ENCODE peak calls at places on chromosomes 7 and 10, in seven cellular contexts. G is colonic mucosa, U is H1, H is spleen, V is right lobe of liver, M is psoas muscle, T is ovary. L is an unnamed sample. For H3K9me3, the result is how much of the 10 kb centered on the place peaks cover.

GRCh38 chr10:70381491-70382421 is 669 bp downstream of the LRRC20 start:
- DNase-seq in U (no peak), V (peak), M (peak), G (peak), H (peak), T (peak), L (peak)

GRCh38 chr7:26868841-26869505 is 4.6 kb upstream of the SKAP2 start:
- DNase-seq in G (no peak), H (no peak), T (no peak), V (no peak), U (no peak), M (no peak), L (no peak)

GRCh38 chr7:33191326-33191725 is 62.0 kb downstream of the BBS9 start:
- DNase-seq in G (no peak), M (no peak), V (no peak), U (no peak), T (no peak), H (no peak), L (no peak)

GRCh38 chr7:28999839-29000238 is 41.7 kb upstream of the TRIL start:
- DNase-seq in G (no peak), H (no peak), T (no peak), V (no peak), U (no peak), M (no peak), L (no peak)

GRCh38 chr7:27661776-27662489 is 750 bp downstream of the HIBADH start:
- DNase-seq in U (no peak), G (no peak), V (peak), T (no peak), M (no peak), H (peak), L (peak)

GRCh38 chr7:28408105-28408973 is 4.0 kb upstream of the CREB5 start:
- DNase-seq in M (peak), T (peak), G (no peak), V (peak), U (no peak), H (no peak), L (peak)

GRCh38 chr10:122780391-122780790 is 65.3 kb downstream of the CUZD1 start:
- DNase-seq in M (no peak), G (no peak), T (no peak), H (no peak), U (peak), V (no peak), L (no peak)

GRCh38 chr7:50866343-50867047 is 83.8 kb upstream of the GRB10 start:
- DNase-seq in V (no peak), G (no peak), U (peak), M (no peak), H (no peak), T (no peak), L (no peak)

GRCh38 chr7:141444956-141445355 is 106.3 kb upstream of the AGK start:
- DNase-seq in M (no peak), G (no peak), U (no peak), V (no peak), H (no peak), T (no peak), L (no peak)

GRCh38 chr7:139297795-139298194 is 43.3 kb upstream of the FMC1 start:
- DNase-seq in G (peak), U (no peak), M (no peak), T (no peak), V (no peak), H (no peak), L (no peak)

GRCh38 chr7:37732253-37732652 is 48.7 kb downstream of the GPR141 start:
- DNase-seq in U (peak), T (no peak), M (peak), V (no peak), H (no peak), G (peak), L (peak)

GRCh38 chr10:42930516-42931205 is 146.2 kb upstream of the RET start:
- DNase-seq in T (no peak), G (no peak), U (no peak), H (peak), M (no peak), V (no peak), L (peak)

GRCh38 chr7:1811850-1812692 is 142.0 kb downstream of the ELFN1 start:
- DNase-seq in H (peak), V (no peak), T (peak), M (peak), G (no peak), U (no peak), L (no peak)

GRCh38 chr7:23469150-23469960 is 936 bp downstream of the IGF2BP3 start:
- DNase-seq in M (no peak), G (no peak), T (no peak), V (no peak), U (no peak), H (peak), L (no peak)

GRCh38 chr10:28291881-28292297 is 11.0 kb downstream of the MPP7 start:
- DNase-seq in T (no peak), U (no peak), V (no peak), M (no peak), G (no peak), H (no peak), L (no peak)

GRCh38 chr7:158010956-158011698 is 576.5 kb downstream of the PTPRN2 start:
- DNase-seq in M (no peak), H (no peak), T (no peak), G (no peak), V (no peak), U (no peak), L (no peak)

GRCh38 chr7:132577206-132578049 is 1.2 kb upstream of the PLXNA4 start:
- DNase-seq in G (peak), H (no peak), T (peak), M (peak), U (no peak), V (peak), L (peak)

GRCh38 chr10:60135020-60135419 is 228.7 kb upstream of the CCDC6 start:
- DNase-seq in T (no peak), M (no peak), G (no peak), U (no peak), V (no peak), H (no peak), L (no peak)

GRCh38 chr10:103659674-103660363 is 166.3 kb downstream of the NEURL1 start:
- DNase-seq in T (no peak), M (no peak), H (peak), U (no peak), V (peak), G (peak), L (peak)
- TF ChIP-seq CTCF in T (no peak), M (no peak), H (no peak), U (no peak), V (no peak), G (no peak), L (no peak)

GRCh38 chr10:37684765-37685164 is 172.6 kb downstream of the ZNF248 start:
- DNase-seq in V (no peak), G (no peak), M (no peak), H (peak), U (no peak), T (no peak), L (no peak)
- H3K9me3 ChIP-seq in V (under half), G (under half), M (under half), H (under half), U (half or more), T (under half), L (under half)

DNA sequence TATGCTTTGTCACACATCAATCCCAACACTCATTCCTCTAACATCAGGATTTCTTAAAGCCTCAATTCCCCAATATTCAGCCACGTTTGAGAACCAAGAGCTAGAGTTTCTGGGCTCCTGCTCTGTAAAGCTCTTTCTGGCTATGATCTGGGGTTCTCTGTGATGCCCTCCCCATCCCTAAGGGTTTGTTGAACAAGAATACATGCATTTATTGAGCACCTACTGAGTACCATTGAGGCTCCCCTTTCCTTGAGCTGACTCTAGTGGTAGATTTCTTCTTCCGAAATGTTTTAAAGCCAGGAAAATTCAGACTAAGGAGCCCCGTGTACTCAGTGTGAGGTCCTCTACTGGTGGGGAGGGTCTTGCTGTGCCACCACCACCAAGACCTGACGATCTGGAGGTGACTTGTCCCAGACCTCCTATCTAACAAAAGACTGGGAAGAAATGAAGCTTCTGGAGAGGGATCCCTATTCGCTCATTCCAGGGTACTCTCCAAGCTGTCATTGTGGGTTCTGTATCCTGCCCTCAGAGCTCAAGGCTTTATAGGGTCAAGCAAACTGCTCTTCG is 23.1 kb upstream of the SRGN start:
- DNase-seq in G (no peak), U (no peak), T (no peak), M (no peak), V (no peak), H (no peak), L (no peak)
- TF ChIP-seq CTCF in G (no peak), U (peak), T (no peak), M (no peak), V (no peak), H (no peak), L (no peak)

GRCh38 chr10:52353210-52353609 is 39.1 kb downstream of the DKK1 start:
- DNase-seq in T (no peak), M (no peak), U (no peak), H (no peak), V (no peak), G (no peak), L (no peak)
- H3K9me3 ChIP-seq in T (under half), M (under half), U (under half), H (under half), V (under half), G (under half), L (under half)

DNA sequence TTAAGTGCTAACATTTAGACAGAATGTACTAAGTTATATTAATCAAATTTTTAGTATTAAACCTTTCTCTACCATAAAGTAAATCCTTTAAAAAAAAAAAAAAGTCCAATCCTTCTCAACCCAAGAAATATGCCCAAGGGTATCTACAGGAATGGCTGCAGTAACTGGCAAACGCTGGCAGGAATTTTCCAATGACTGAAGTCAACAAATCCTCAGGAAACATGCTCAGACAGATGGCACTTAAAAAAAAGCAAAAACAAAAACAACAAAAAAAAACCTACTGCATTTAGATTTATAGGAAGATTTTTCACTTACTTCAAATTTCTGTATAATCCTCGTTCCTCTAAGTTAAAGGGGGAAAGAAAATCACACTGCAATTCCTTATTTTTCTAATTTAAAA is 666 bp downstream of the SVIL start:
- DNase-seq in G (no peak), T (no peak), M (no peak), H (no peak), V (no peak), U (no peak), L (no peak)
- TF ChIP-seq CTCF in G (no peak), T (no peak), M (no peak), H (no peak), V (no peak), U (no peak), L (no peak)

GRCh38 chr7:144519900-144520299 is 116.4 kb upstream of the NOBOX start:
- DNase-seq in H (no peak), T (no peak), M (no peak), G (no peak), U (no peak), V (no peak), L (no peak)

GRCh38 chr7:144516729-144517128 is 113.2 kb upstream of the NOBOX start:
- DNase-seq in V (no peak), U (no peak), M (no peak), T (no peak), G (no peak), H (no peak), L (no peak)

GRCh38 chr7:144513332-144513731 is 109.8 kb upstream of the NOBOX start:
- DNase-seq in H (no peak), T (no peak), G (no peak), V (no peak), M (no peak), U (no peak), L (no peak)

GRCh38 chr7:144517762-144518161 is 114.3 kb upstream of the NOBOX start:
- DNase-seq in H (no peak), M (no peak), U (no peak), V (no peak), G (no peak), T (no peak), L (no peak)

GRCh38 chr7:144515430-144515829 is 111.9 kb upstream of the NOBOX start:
- DNase-seq in M (no peak), U (no peak), T (no peak), G (no peak), H (no peak), V (no peak), L (no peak)
- H3K9me3 ChIP-seq in M (under half), U (under half), T (under half), G (under half), H (under half), V (under half), L (under half)

GRCh38 chr7:4124904-4125477 is 557.1 kb upstream of the FOXK1 start:
- DNase-seq in G (no peak), T (no peak), H (no peak), U (no peak), V (no peak), M (no peak), L (no peak)
- TF ChIP-seq CTCF in G (no peak), T (no peak), H (no peak), U (no peak), V (no peak), M (no peak), L (no peak)

DNA sequence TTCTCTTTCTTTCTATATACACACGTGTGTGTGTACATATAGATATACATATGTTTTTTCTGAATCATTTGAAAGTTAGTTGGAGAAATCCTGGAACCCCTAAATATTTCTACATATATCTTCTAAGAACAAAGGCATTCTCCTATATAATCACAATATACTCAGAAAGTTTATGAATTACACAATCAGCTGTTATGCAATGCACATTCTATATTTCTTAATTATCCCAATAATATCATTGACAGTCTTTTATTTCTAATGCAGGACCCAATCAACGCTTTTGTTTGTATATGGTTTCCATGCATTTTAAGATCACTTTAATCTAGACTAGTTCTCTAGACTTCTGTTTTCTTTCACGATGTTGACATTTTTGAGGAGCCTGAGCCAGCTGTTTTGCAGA is 27.7 kb upstream of the ZNF746 start:
- DNase-seq in H (no peak), M (no peak), V (no peak), T (no peak), U (no peak), G (no peak), L (no peak)
- H3K9me3 ChIP-seq in H (under half), M (under half), V (under half), T (under half), U (under half), G (under half), L (under half)

DNA sequence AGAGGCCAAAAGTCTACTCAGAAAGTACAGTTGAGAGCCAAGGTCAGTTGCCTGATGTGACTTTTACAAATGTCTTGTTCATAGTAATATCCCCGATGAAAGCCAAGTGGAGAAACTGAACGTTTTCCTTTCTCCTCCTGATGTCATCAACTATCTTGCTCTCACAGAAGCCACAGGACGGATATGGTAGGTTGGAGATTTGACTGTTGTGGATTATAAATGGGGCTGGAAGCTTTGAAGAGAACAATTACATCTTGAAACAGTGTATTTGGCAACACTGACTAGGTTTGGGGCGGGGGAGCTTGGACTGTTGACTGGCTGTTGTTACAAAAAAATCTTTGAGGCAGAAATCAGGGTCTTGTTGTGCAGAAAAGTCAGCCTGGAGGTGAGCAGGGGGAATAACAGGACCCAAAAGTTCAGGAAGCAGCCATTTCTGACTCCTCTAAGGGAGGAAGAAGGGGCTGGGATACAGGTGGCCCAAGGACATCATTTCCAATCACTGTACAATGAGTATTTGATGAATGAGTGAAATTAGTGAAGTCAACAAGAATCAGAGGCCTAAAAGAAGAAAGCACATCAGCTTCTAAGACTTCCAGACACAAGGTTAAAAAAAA is 24.3 kb downstream of the PLEKHS1 start:
- DNase-seq in T (no peak), V (no peak), U (no peak), M (no peak), G (no peak), H (no peak), L (no peak)
- TF ChIP-seq CTCF in T (no peak), V (no peak), U (peak), M (no peak), G (no peak), H (no peak), L (no peak)